ENCODE peak calls at places on chromosomes 7 and 10, in four cellular contexts. F is T-helper 2 cell, H is amniotic stem cell, X is COLO829. I is an unnamed sample.

GRCh38 chr7:94632338-94633024 is 23.5 kb downstream of the SGCE start:
- DNase-seq in H (peak; percentile 83), F (no peak), X (peak; percentile 94), I (peak; percentile 57)

GRCh38 chr7:84196007-84196551 is 1.5 kb upstream of the SEMA3A start:
- DNase-seq in F (no peak), H (no peak), X (no peak), I (peak; percentile 46)

GRCh38 chr7:80781561-80781979 is 137.3 kb downstream of the SEMA3C start:
- DNase-seq in H (no peak), X (peak; percentile 53), F (no peak), I (peak; percentile 43)

GRCh38 chr7:139182363-139182762 is 48.7 kb upstream of the UBN2 start:
- DNase-seq in F (no peak), H (no peak), X (no peak), I (no peak)

GRCh38 chr7:19294629-19295028 is 149.4 kb upstream of the FERD3L start:
- DNase-seq in H (peak; percentile 34), X (no peak), F (no peak), I (peak; percentile 12)

GRCh38 chr10:74117738-74118137 is 32.9 kb downstream of the AP3M1 start:
- DNase-seq in X (no peak), F (no peak), H (no peak), I (no peak)

GRCh38 chr7:117017017-117017451 is 63.7 kb downstream of the ST7 start:
- DNase-seq in F (no peak), X (no peak), H (no peak), I (no peak)

GRCh38 chr7:25862254-25862992 is 289.6 kb upstream of the NFE2L3 start:
- DNase-seq in H (peak; percentile 99), F (peak; percentile 66), X (peak; percentile 99), I (peak; percentile 100)

GRCh38 chr10:132115736-132116135 is 50.0 kb downstream of the JAKMIP3 start:
- DNase-seq in H (no peak), X (peak; percentile 28), F (no peak), I (no peak)

GRCh38 chr7:15015545-15016314 is 113.2 kb upstream of the DGKB start:
- DNase-seq in H (peak; percentile 35), X (peak; percentile 70), F (peak; percentile 3), I (peak; percentile 42)

GRCh38 chr10:133394801-133395221 is 854 bp downstream of the MTG1 start:
- DNase-seq in H (no peak), F (no peak), X (no peak), I (no peak)

GRCh38 chr7:389911-390601 is 100.1 kb downstream of the FOXL3 start:
- DNase-seq in X (no peak), F (no peak), H (no peak), I (no peak)

GRCh38 chr10:96758423-96758822 is 38.1 kb upstream of the PIK3AP1 start:
- DNase-seq in H (no peak), X (no peak), F (no peak), I (no peak)

GRCh38 chr7:37349979-37350590 is 98.6 kb downstream of the ELMO1 start:
- DNase-seq in H (no peak), X (no peak), F (no peak), I (no peak)

GRCh38 chr7:123999698-124000097 is 33.2 kb downstream of the TMEM229A start:
- DNase-seq in F (no peak), H (no peak), X (no peak), I (no peak)

GRCh38 chr10:103145860-103146466 is 47.1 kb downstream of the NT5C2 start:
- DNase-seq in F (no peak), X (no peak), H (peak; percentile 72), I (peak; percentile 93)

GRCh38 chr10:125002423-125003145 is 60.7 kb downstream of the ZRANB1 start:
- DNase-seq in F (no peak), H (no peak), X (no peak), I (no peak)

GRCh38 chr7:2775785-2776184 is 68.3 kb downstream of the GNA12 start:
- DNase-seq in H (no peak), X (no peak), F (no peak), I (no peak)

GRCh38 chr10:94217431-94217830 is 145.3 kb downstream of the NOC3L start:
- DNase-seq in X (no peak), F (no peak), H (no peak), I (no peak)

GRCh38 chr7:100008525-100008924 is 6.9 kb upstream of the ZKSCAN1 start:
- DNase-seq in F (no peak), X (no peak), H (no peak), I (no peak)

GRCh38 chr10:15189133-15189881 is 20.8 kb upstream of the NMT2 start:
- DNase-seq in F (no peak), X (no peak), H (no peak), I (no peak)

GRCh38 chr7:129012641-129013040 is 42.3 kb downstream of the TNPO3 start:
- DNase-seq in F (no peak), X (no peak), H (no peak), I (no peak)

GRCh38 chr10:43202657-43203490 is 64.0 kb downstream of the RASGEF1A start:
- DNase-seq in H (no peak), F (peak; percentile 10), X (no peak), I (no peak)

GRCh38 chr10:112409755-112410154 is 35.8 kb downstream of the ACSL5 start:
- DNase-seq in X (no peak), F (no peak), H (no peak), I (no peak)

GRCh38 chr10:49165940-49166803 is 22.0 kb downstream of the TMEM273 start:
- DNase-seq in H (no peak), X (no peak), F (no peak), I (no peak)

GRCh38 chr10:123640016-123640535 is 26.1 kb upstream of the GPR26 start:
- DNase-seq in X (no peak), H (no peak), F (no peak), I (no peak)

GRCh38 chr7:157054927-157055326 is 44.5 kb upstream of the MNX1 start:
- DNase-seq in H (no peak), F (no peak), X (no peak), I (no peak)

GRCh38 chr7:155236386-155236785 is 61.3 kb upstream of the INSIG1 start:
- DNase-seq in F (no peak), H (no peak), X (no peak), I (no peak)

GRCh38 chr10:24929904-24930303 is 22.5 kb downstream of the PRTFDC1 start:
- DNase-seq in H (no peak), X (no peak), F (no peak), I (no peak)

GRCh38 chr7:66859794-66860645 is 61.0 kb upstream of the TMEM248 start:
- DNase-seq in X (peak; percentile 12), H (no peak), F (no peak), I (no peak)

GRCh38 chr7:55335786-55336185 is 29.4 kb upstream of the LANCL2 start:
- DNase-seq in H (no peak), X (no peak), F (no peak), I (no peak)

GRCh38 chr10:75223507-75223906 is 12.2 kb downstream of the COMTD1 start:
- DNase-seq in F (no peak), X (no peak), H (no peak), I (no peak)

GRCh38 chr7:157347217-157347904 is 10.6 kb downstream of the DNAJB6 start:
- DNase-seq in F (no peak), H (peak; percentile 15), X (no peak), I (no peak)

GRCh38 chr7:111532625-111533024 is 29.7 kb downstream of the IMMP2L start:
- DNase-seq in X (peak; percentile 6), H (no peak), F (no peak), I (no peak)